ENCODE peak calls at places on chromosome 9, in four cellular contexts. D is stimulated activated CD8-positive, alpha-beta memory T cell treated with anti-CD3 and anti-CD28 coated beads, Interleukin-7, amount 100 ng/mL, for 24 hours; K is tibial nerve; Y is head of caudate nucleus. B is an unnamed sample.

GRCh38 chr9:87195306-87195705 is 248.0 kb upstream of the GAS1 start:
- DNase-seq in D (no peak), K (no peak), Y (no peak), B (no peak)

GRCh38 chr9:69470186-69470977 is 145.4 kb downstream of the ENTREP1 start:
- DNase-seq in D (no peak), K (peak; percentile 38), Y (no peak), B (no peak)

GRCh38 chr9:123749580-123750202 is 180.2 kb downstream of the DENND1A start:
- DNase-seq in D (no peak), K (no peak), Y (no peak), B (no peak)

GRCh38 chr9:137141050-137141810 is 2.3 kb downstream of the GRIN1 start:
- DNase-seq in D (no peak), K (no peak), Y (no peak), B (no peak)

GRCh38 chr9:18543406-18543965 is 69.5 kb downstream of the ADAMTSL1 start:
- DNase-seq in D (no peak), K (no peak), Y (no peak), B (peak; percentile 50)

GRCh38 chr9:137276757-137277328 is 683 bp upstream of the TOR4A start:
- DNase-seq in D (no peak), K (peak; percentile 49), Y (no peak), B (no peak)

GRCh38 chr9:126965541-126966428 is 51.2 kb downstream of the RALGPS1 start:
- DNase-seq in D (no peak), K (peak; percentile 55), Y (peak; percentile 64), B (no peak)

GRCh38 chr9:105834404-105834803 is 140.1 kb downstream of the TMEM38B start:
- DNase-seq in D (no peak), K (no peak), Y (no peak), B (no peak)

GRCh38 chr9:87714819-87715218 is 11.1 kb upstream of the CTSL start:
- DNase-seq in D (no peak), K (peak; percentile 78), Y (peak; percentile 58), B (no peak)

GRCh38 chr9:69452110-69452780 is 127.2 kb downstream of the ENTREP1 start:
- DNase-seq in D (no peak), K (no peak), Y (no peak), B (no peak)

GRCh38 chr9:118463419-118463818 is 759.2 kb downstream of the TLR4 start:
- DNase-seq in D (no peak), K (no peak), Y (no peak), B (no peak)

GRCh38 chr9:131590907-131591844 is 45.9 kb downstream of the PRRT1B start:
- DNase-seq in D (peak; percentile 32), K (peak; percentile 75), Y (peak; percentile 66), B (peak; percentile 17)

GRCh38 chr9:96858670-96859069 is 4.4 kb upstream of the ZNF782 start:
- DNase-seq in D (no peak), K (no peak), Y (no peak), B (no peak)

GRCh38 chr9:129567842-129568559 is 52.9 kb downstream of the C9orf50 start:
- DNase-seq in D (no peak), K (no peak), Y (peak; percentile 38), B (no peak)

GRCh38 chr9:138038244-138038671 is 160.7 kb downstream of the CACNA1B start:
- DNase-seq in D (no peak), K (no peak), Y (no peak), B (no peak)

GRCh38 chr9:92385953-92386352 is 18.4 kb downstream of the OGN start:
- DNase-seq in D (no peak), K (no peak), Y (no peak), B (no peak)

GRCh38 chr9:78666818-78667429 is 370.0 kb downstream of the PSAT1 start:
- DNase-seq in D (no peak), K (no peak), Y (no peak), B (no peak)

GRCh38 chr9:6224393-6225154 is 9.0 kb downstream of the IL33 start:
- DNase-seq in D (no peak), K (no peak), Y (no peak), B (no peak)

GRCh38 chr9:118577121-118577520 is 792.1 kb downstream of the BRINP1 start:
- DNase-seq in D (no peak), K (no peak), Y (no peak), B (peak; percentile 64)

GRCh38 chr9:89871871-89872331 is 267.1 kb downstream of the GADD45G start:
- DNase-seq in D (no peak), K (no peak), Y (peak; percentile 6), B (no peak)

GRCh38 chr9:8859416-8859815 is 1059.8 kb upstream of the DMAC1 start:
- DNase-seq in D (no peak), K (no peak), Y (no peak), B (no peak)

GRCh38 chr9:71001780-71002386 is 119.5 kb downstream of the TRPM3 start:
- DNase-seq in D (no peak), K (no peak), Y (peak; percentile 20), B (no peak)

GRCh38 chr9:79667716-79668458 is 96.1 kb downstream of the TLE4 start:
- DNase-seq in D (no peak), K (no peak), Y (no peak), B (no peak)

GRCh38 chr9:129012893-129013448 is 15.2 kb downstream of the SH3GLB2 start:
- DNase-seq in D (no peak), K (no peak), Y (no peak), B (no peak)

GRCh38 chr9:16869961-16870605 is 387 bp downstream of the BNC2 start:
- DNase-seq in D (no peak), K (no peak), Y (no peak), B (no peak)

GRCh38 chr9:109766351-109766750 is 13.6 kb upstream of the PALM2AKAP2 start:
- DNase-seq in D (no peak), K (no peak), Y (no peak), B (no peak)

GRCh38 chr9:112186695-112187094 is 11.6 kb upstream of the SUSD1 start:
- DNase-seq in D (no peak), K (no peak), Y (no peak), B (no peak)

GRCh38 chr9:6355728-6356127 is 27.6 kb downstream of the TPD52L3 start:
- DNase-seq in D (no peak), K (no peak), Y (no peak), B (no peak)

GRCh38 chr9:136110082-136111061 is 8.3 kb downstream of the TMEM250 start:
- DNase-seq in D (no peak), K (no peak), Y (no peak), B (no peak)

GRCh38 chr9:88745281-88746001 is 210.5 kb downstream of the NXNL2 start:
- DNase-seq in D (no peak), K (no peak), Y (no peak), B (no peak)

GRCh38 chr9:2602704-2603116 is 18.9 kb upstream of the VLDLR start:
- DNase-seq in D (no peak), K (no peak), Y (no peak), B (no peak)

GRCh38 chr9:16575142-16575877 is 295.2 kb downstream of the BNC2 start:
- DNase-seq in D (no peak), K (no peak), Y (no peak), B (no peak)